ENCODE peak calls at places on chromosomes 5 and 9, in seven cellular contexts. One of them, this sample, is unnamed.

GRCh38 chr5:163564321-163564924 is 59.0 kb downstream of the MAT2B start:
- DNase-seq in upper lobe of right lung: no peak
- DNase-seq in adrenal gland: peak
- DNase-seq in A549: peak
- DNase-seq in lung: peak
- DNase-seq in psoas muscle: no peak
- DNase-seq in heart left ventricle: no peak
- DNase-seq in this sample: peak

GRCh38 chr5:3365501-3366215 is 230.0 kb upstream of the IRX1 start:
- DNase-seq in heart left ventricle: no peak
- DNase-seq in psoas muscle: no peak
- DNase-seq in adrenal gland: no peak
- DNase-seq in A549: no peak
- DNase-seq in upper lobe of right lung: no peak
- DNase-seq in lung: no peak
- DNase-seq in this sample: no peak

GRCh38 chr5:140035881-140036280 is 7.2 kb downstream of the NRG2 start:
- DNase-seq in heart left ventricle: peak
- DNase-seq in adrenal gland: no peak
- DNase-seq in psoas muscle: no peak
- DNase-seq in upper lobe of right lung: no peak
- DNase-seq in lung: no peak
- DNase-seq in A549: no peak
- DNase-seq in this sample: no peak

GRCh38 chr5:110900829-110901228 is 162.0 kb downstream of the SLC25A46 start:
- DNase-seq in lung: no peak
- DNase-seq in A549: peak
- DNase-seq in heart left ventricle: no peak
- DNase-seq in adrenal gland: no peak
- DNase-seq in upper lobe of right lung: no peak
- DNase-seq in psoas muscle: no peak
- DNase-seq in this sample: peak

GRCh38 chr9:31347082-31347617 is 1037.3 kb upstream of the ACO1 start:
- DNase-seq in A549: no peak
- DNase-seq in heart left ventricle: no peak
- DNase-seq in adrenal gland: no peak
- DNase-seq in lung: no peak
- DNase-seq in upper lobe of right lung: no peak
- DNase-seq in psoas muscle: no peak
- DNase-seq in this sample: peak

GRCh38 chr5:178677429-178677828 is 50.6 kb upstream of the CLK4 start:
- DNase-seq in psoas muscle: no peak
- DNase-seq in upper lobe of right lung: no peak
- DNase-seq in lung: peak
- DNase-seq in A549: no peak
- DNase-seq in adrenal gland: no peak
- DNase-seq in heart left ventricle: no peak
- DNase-seq in this sample: no peak

GRCh38 chr9:30815585-30815984 is 1568.9 kb upstream of the ACO1 start:
- DNase-seq in adrenal gland: no peak
- DNase-seq in psoas muscle: no peak
- DNase-seq in lung: no peak
- DNase-seq in A549: no peak
- DNase-seq in upper lobe of right lung: no peak
- DNase-seq in heart left ventricle: no peak
- DNase-seq in this sample: no peak

GRCh38 chr5:134541736-134542376 is 16.4 kb downstream of the JADE2 start:
- DNase-seq in upper lobe of right lung: peak
- DNase-seq in A549: no peak
- DNase-seq in lung: peak
- DNase-seq in adrenal gland: peak
- DNase-seq in psoas muscle: peak
- DNase-seq in heart left ventricle: peak
- DNase-seq in this sample: peak

GRCh38 chr5:143837306-143837848 is 25.4 kb downstream of the HMHB1 start:
- DNase-seq in adrenal gland: no peak
- DNase-seq in A549: no peak
- DNase-seq in upper lobe of right lung: no peak
- DNase-seq in lung: no peak
- DNase-seq in psoas muscle: no peak
- DNase-seq in heart left ventricle: no peak
- DNase-seq in this sample: peak
- TF ChIP-seq CTCF in adrenal gland: no peak
- TF ChIP-seq CTCF in A549: no peak
- TF ChIP-seq CTCF in upper lobe of right lung: no peak
- TF ChIP-seq CTCF in lung: no peak
- TF ChIP-seq CTCF in psoas muscle: no peak
- TF ChIP-seq CTCF in heart left ventricle: no peak
- TF ChIP-seq CTCF in this sample: no peak

DNA sequence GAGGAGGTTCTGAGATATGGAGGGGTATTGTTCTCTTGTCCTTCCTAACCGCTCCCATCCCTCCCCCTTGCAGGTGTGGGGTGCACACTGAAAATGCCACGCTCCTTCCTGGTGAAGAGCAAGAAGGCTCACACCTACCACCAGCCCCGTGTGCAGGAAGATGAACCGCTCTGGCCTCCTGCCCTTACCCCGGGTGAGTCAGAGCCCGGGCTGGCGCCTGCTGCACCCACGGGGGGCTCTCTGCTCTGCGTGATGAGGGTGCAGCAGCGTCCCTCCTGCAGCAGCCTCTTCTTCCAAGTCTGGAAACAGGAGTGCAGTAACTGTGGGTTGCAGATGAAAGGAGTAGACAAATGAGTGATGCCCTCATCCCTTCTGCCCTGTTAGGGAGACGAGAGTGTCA is 8.1 kb downstream of the GFI1B start:
- DNase-seq in heart left ventricle: no peak
- DNase-seq in adrenal gland: no peak
- DNase-seq in psoas muscle: no peak
- DNase-seq in upper lobe of right lung: no peak
- DNase-seq in A549: no peak
- DNase-seq in lung: no peak
- DNase-seq in this sample: no peak
- H3K4me3 ChIP-seq in heart left ventricle: no peak
- H3K4me3 ChIP-seq in adrenal gland: no peak
- H3K4me3 ChIP-seq in psoas muscle: no peak
- H3K4me3 ChIP-seq in upper lobe of right lung: no peak
- H3K4me3 ChIP-seq in A549: no peak
- H3K4me3 ChIP-seq in lung: no peak
- H3K4me3 ChIP-seq in this sample: no peak

GRCh38 chr5:75885321-75885720 is 168.1 kb upstream of the POC5 start:
- DNase-seq in upper lobe of right lung: no peak
- DNase-seq in heart left ventricle: no peak
- DNase-seq in lung: no peak
- DNase-seq in psoas muscle: no peak
- DNase-seq in adrenal gland: no peak
- DNase-seq in A549: no peak
- DNase-seq in this sample: no peak

GRCh38 chr5:75890546-75890945 is 173.3 kb upstream of the POC5 start:
- DNase-seq in upper lobe of right lung: no peak
- DNase-seq in adrenal gland: no peak
- DNase-seq in heart left ventricle: no peak
- DNase-seq in A549: no peak
- DNase-seq in psoas muscle: no peak
- DNase-seq in lung: no peak
- DNase-seq in this sample: no peak

GRCh38 chr5:75891020-75891419 is 173.8 kb upstream of the POC5 start:
- DNase-seq in lung: no peak
- DNase-seq in adrenal gland: no peak
- DNase-seq in A549: no peak
- DNase-seq in psoas muscle: no peak
- DNase-seq in heart left ventricle: no peak
- DNase-seq in upper lobe of right lung: no peak
- DNase-seq in this sample: no peak

GRCh38 chr5:75886706-75887105 is 169.5 kb upstream of the POC5 start:
- DNase-seq in A549: no peak
- DNase-seq in upper lobe of right lung: no peak
- DNase-seq in lung: no peak
- DNase-seq in heart left ventricle: no peak
- DNase-seq in psoas muscle: no peak
- DNase-seq in adrenal gland: no peak
- DNase-seq in this sample: peak

GRCh38 chr5:75885849-75886596 is 168.8 kb upstream of the POC5 start:
- DNase-seq in lung: no peak
- DNase-seq in upper lobe of right lung: no peak
- DNase-seq in psoas muscle: no peak
- DNase-seq in heart left ventricle: no peak
- DNase-seq in A549: no peak
- DNase-seq in adrenal gland: no peak
- DNase-seq in this sample: no peak
- TF ChIP-seq CTCF in lung: no peak
- TF ChIP-seq CTCF in upper lobe of right lung: no peak
- TF ChIP-seq CTCF in psoas muscle: no peak
- TF ChIP-seq CTCF in heart left ventricle: no peak
- TF ChIP-seq CTCF in A549: no peak
- TF ChIP-seq CTCF in adrenal gland: no peak
- TF ChIP-seq CTCF in this sample: no peak

GRCh38 chr5:150135557-150135956 is 20.1 kb downstream of the PDGFRB start:
- DNase-seq in lung: no peak
- DNase-seq in adrenal gland: no peak
- DNase-seq in heart left ventricle: no peak
- DNase-seq in A549: no peak
- DNase-seq in upper lobe of right lung: no peak
- DNase-seq in psoas muscle: no peak
- DNase-seq in this sample: no peak
- H3K4me3 ChIP-seq in lung: no peak
- H3K4me3 ChIP-seq in adrenal gland: no peak
- H3K4me3 ChIP-seq in heart left ventricle: no peak
- H3K4me3 ChIP-seq in A549: no peak
- H3K4me3 ChIP-seq in upper lobe of right lung: no peak
- H3K4me3 ChIP-seq in psoas muscle: no peak
- H3K4me3 ChIP-seq in this sample: no peak

DNA sequence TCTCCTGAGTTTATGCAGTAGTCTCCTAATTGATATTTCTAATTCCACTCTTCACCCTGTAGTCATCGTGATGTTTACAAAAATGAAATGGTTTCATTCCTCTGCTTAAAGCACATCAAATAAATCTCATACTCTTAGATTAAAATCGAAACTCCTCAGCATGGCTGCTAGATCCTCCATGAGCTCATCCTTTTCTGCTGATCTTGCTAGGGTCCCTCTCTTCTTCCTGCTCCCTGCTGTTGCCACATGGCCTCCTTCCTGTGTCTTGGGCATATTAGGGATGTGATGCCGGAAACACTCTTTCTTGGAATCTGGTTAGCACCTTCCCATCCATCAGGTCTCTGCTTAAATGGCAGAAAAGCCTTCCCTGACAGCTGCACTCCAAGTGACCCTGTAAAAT is 59.5 kb upstream of the MEGF10 start:
- DNase-seq in adrenal gland: no peak
- DNase-seq in upper lobe of right lung: no peak
- DNase-seq in lung: no peak
- DNase-seq in psoas muscle: no peak
- DNase-seq in heart left ventricle: no peak
- DNase-seq in A549: no peak
- DNase-seq in this sample: no peak
- TF ChIP-seq CTCF in adrenal gland: no peak
- TF ChIP-seq CTCF in upper lobe of right lung: no peak
- TF ChIP-seq CTCF in lung: no peak
- TF ChIP-seq CTCF in psoas muscle: no peak
- TF ChIP-seq CTCF in heart left ventricle: no peak
- TF ChIP-seq CTCF in A549: no peak
- TF ChIP-seq CTCF in this sample: no peak

DNA sequence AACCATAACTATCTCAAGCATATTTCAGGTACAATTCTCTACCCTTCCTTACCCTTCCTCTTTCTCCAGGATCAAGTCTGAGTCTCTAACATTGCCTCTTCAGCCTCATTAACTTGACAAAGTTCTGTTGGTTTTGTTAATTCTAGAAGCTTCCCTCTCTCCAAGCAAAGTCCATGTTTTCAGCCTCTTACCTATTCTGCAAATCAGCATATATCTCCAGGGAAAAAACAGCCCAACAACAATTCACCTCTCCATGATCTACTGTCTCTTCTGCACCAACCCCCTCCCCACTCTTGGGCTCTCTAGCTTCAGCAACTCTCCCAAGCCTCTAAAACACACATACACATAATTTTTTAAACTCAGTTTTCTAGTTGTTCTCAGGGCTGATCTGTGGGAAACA is 72.2 kb downstream of the LIX1 start:
- DNase-seq in adrenal gland: no peak
- DNase-seq in heart left ventricle: no peak
- DNase-seq in lung: no peak
- DNase-seq in psoas muscle: no peak
- DNase-seq in upper lobe of right lung: no peak
- DNase-seq in A549: no peak
- DNase-seq in this sample: no peak
- H3K4me3 ChIP-seq in adrenal gland: no peak
- H3K4me3 ChIP-seq in heart left ventricle: no peak
- H3K4me3 ChIP-seq in lung: no peak
- H3K4me3 ChIP-seq in psoas muscle: no peak
- H3K4me3 ChIP-seq in upper lobe of right lung: no peak
- H3K4me3 ChIP-seq in A549: no peak
- H3K4me3 ChIP-seq in this sample: no peak

GRCh38 chr9:16154570-16155078 is 601.8 kb downstream of the CCDC171 start:
- DNase-seq in lung: no peak
- DNase-seq in upper lobe of right lung: peak
- DNase-seq in heart left ventricle: peak
- DNase-seq in adrenal gland: peak
- DNase-seq in A549: peak
- DNase-seq in psoas muscle: peak
- DNase-seq in this sample: no peak
- TF ChIP-seq CTCF in lung: no peak
- TF ChIP-seq CTCF in upper lobe of right lung: peak
- TF ChIP-seq CTCF in heart left ventricle: peak
- TF ChIP-seq CTCF in adrenal gland: no peak
- TF ChIP-seq CTCF in A549: no peak
- TF ChIP-seq CTCF in psoas muscle: no peak
- TF ChIP-seq CTCF in this sample: peak

GRCh38 chr9:130186839-130187522 is 14.8 kb downstream of the NCS1 start:
- DNase-seq in heart left ventricle: no peak
- DNase-seq in A549: peak
- DNase-seq in psoas muscle: peak
- DNase-seq in lung: peak
- DNase-seq in adrenal gland: peak
- DNase-seq in upper lobe of right lung: no peak
- DNase-seq in this sample: no peak
- H3K4me3 ChIP-seq in heart left ventricle: peak
- H3K4me3 ChIP-seq in A549: peak
- H3K4me3 ChIP-seq in psoas muscle: no peak
- H3K4me3 ChIP-seq in lung: no peak
- H3K4me3 ChIP-seq in adrenal gland: peak
- H3K4me3 ChIP-seq in upper lobe of right lung: no peak
- H3K4me3 ChIP-seq in this sample: no peak

DNA sequence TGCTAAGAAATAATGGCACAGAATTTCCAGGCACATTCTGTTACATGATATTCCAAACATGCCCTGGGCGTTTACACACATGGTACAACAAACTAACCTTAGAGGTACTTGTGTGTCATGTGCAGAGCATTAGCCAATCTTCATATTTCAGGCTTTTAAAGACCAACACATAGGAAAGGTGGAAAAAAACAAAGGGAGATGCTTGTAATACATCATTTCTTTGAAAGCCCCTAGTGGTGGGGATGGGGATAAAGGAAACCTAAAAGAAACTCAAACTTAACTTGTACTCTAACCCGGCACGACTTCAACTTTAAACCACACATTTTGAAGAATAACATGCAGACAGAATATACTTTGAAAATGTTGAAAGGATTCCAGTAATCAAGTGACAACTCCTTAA is 133.6 kb downstream of the PTPRD start:
- DNase-seq in psoas muscle: no peak
- DNase-seq in adrenal gland: no peak
- DNase-seq in upper lobe of right lung: no peak
- DNase-seq in A549: peak
- DNase-seq in lung: no peak
- DNase-seq in heart left ventricle: no peak
- DNase-seq in this sample: peak
- TF ChIP-seq CTCF in psoas muscle: no peak
- TF ChIP-seq CTCF in adrenal gland: no peak
- TF ChIP-seq CTCF in upper lobe of right lung: no peak
- TF ChIP-seq CTCF in A549: no peak
- TF ChIP-seq CTCF in lung: no peak
- TF ChIP-seq CTCF in heart left ventricle: no peak
- TF ChIP-seq CTCF in this sample: peak